ENCODE peak calls at places on chromosomes 5 and 9, in four cellular contexts. U is naive thymus-derived CD4-positive, alpha-beta T cell; K is iPS DF 6.9; Y is CD8-positive, alpha-beta T cell. J is an unnamed sample. For H3K4me1, the result is how much of the 10 kb centered on the place peaks cover.

GRCh38 chr5:159263569-159263905 is 447 bp downstream of the UBLCP1 start:
- DNase-seq in U (no peak), Y (no peak), K (no peak), J (no peak)

GRCh38 chr9:105686936-105687335 is 7.4 kb upstream of the TMEM38B start:
- DNase-seq in U (no peak), K (no peak), Y (no peak), J (no peak)

GRCh38 chr5:38780316-38780715 is 65.5 kb upstream of the OSMR start:
- DNase-seq in K (no peak), U (no peak), Y (no peak), J (no peak)

GRCh38 chr5:1181451-1182359 is 19.7 kb upstream of the SLC6A19 start:
- DNase-seq in K (no peak), U (no peak), Y (no peak), J (no peak)

GRCh38 chr9:137422668-137423000 is 328 bp downstream of the EXD3 start:
- DNase-seq in K (no peak), Y (no peak), U (no peak), J (peak)

GRCh38 chr9:101247297-101247696 is 137.5 kb downstream of the BAAT start:
- DNase-seq in U (no peak), Y (no peak), K (no peak), J (no peak)

GRCh38 chr5:141560725-141561483 is 57.9 kb downstream of the DIAPH1 start:
- DNase-seq in K (peak), U (no peak), Y (no peak), J (peak)

GRCh38 chr9:87681271-87682061 is 44.5 kb upstream of the CTSL start:
- DNase-seq in K (no peak), U (no peak), Y (no peak), J (no peak)

GRCh38 chr5:156326718-156327259 is at the start of gene SGCD:
- DNase-seq in Y (no peak), K (no peak), U (no peak), J (peak)

GRCh38 chr9:36145970-36146369 is 9.4 kb downstream of the GLIPR2 start:
- DNase-seq in U (no peak), K (no peak), Y (no peak), J (no peak)
- H3K4me1 ChIP-seq in U (half or more), K (under half), Y (half or more), J (under half)

GRCh38 chr9:35687306-35687705 is 2.4 kb downstream of the TPM2 start:
- DNase-seq in Y (no peak), K (no peak), U (no peak), J (no peak)
- H3K4me1 ChIP-seq in Y (under half), K (under half), U (under half), J (under half)

GRCh38 chr9:116193636-116194035 is 40.0 kb downstream of the PAPPA start:
- DNase-seq in K (no peak), Y (no peak), U (no peak), J (no peak)
- H3K4me1 ChIP-seq in K (under half), Y (under half), U (under half), J (under half)

GRCh38 chr9:26527931-26528330 is 364.7 kb downstream of the CAAP1 start:
- DNase-seq in K (no peak), U (no peak), Y (no peak), J (no peak)
- H3K4me1 ChIP-seq in K (under half), U (under half), Y (under half), J (under half)

GRCh38 chr9:134942421-134943119 is 24.9 kb upstream of the FCN1 start:
- DNase-seq in K (no peak), U (no peak), Y (no peak), J (no peak)

GRCh38 chr9:134944916-134945315 is 27.2 kb upstream of the FCN1 start:
- DNase-seq in Y (no peak), K (no peak), U (no peak), J (no peak)

GRCh38 chr9:134944351-134944802 is 26.7 kb upstream of the FCN1 start:
- DNase-seq in Y (no peak), K (no peak), U (no peak), J (no peak)

GRCh38 chr9:134943411-134943810 is 25.7 kb upstream of the FCN1 start:
- DNase-seq in Y (no peak), U (no peak), K (no peak), J (no peak)

DNA sequence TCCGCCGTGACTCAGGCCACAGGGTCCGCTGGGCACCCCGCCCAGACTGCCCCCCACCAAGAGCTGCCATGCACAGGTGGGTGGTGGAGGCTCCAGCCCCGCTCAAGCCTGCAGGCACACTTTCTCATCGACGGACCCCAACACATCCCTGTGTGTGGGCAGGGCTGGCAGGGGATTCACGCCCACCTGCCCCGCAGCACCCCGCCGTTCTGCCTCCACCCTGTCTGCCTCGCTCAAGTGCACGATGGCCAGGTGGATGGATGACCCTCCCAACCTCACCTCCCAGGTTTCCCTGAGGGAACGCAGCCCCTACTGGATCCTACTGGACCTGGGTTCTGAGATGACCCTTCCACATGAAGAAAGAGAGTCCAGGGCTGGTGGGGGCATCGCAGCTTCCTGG is 26.1 kb upstream of the FCN1 start:
- DNase-seq in Y (no peak), K (no peak), U (no peak), J (no peak)
- H3K4me1 ChIP-seq in Y (under half), K (under half), U (under half), J (under half)

DNA sequence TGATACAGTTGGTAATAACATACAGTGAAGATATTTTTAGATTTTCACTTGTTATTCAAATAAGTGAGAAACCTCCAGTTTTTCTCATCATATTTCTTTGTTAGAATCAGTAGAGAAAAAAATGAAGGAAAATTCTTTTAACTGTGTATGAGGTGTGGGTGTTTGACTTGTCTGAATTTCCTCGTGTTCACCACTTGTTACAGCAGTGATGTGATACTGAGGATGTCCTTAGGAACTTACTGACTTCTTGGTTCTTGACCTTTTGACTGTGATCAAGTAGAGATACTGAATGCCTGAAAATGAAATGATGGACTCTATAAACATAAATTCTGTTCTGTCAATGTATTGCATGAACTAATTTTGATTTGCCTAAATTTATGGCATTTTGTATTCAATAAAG is 10.7 kb downstream of the PBX3 start:
- DNase-seq in K (no peak), Y (no peak), U (no peak), J (no peak)
- H3K4me1 ChIP-seq in K (under half), Y (under half), U (under half), J (under half)

GRCh38 chr5:116922532-116922931 is 347.9 kb upstream of the SEMA6A start:
- DNase-seq in Y (no peak), K (no peak), U (no peak), J (no peak)

GRCh38 chr5:116923344-116923743 is 348.7 kb upstream of the SEMA6A start:
- DNase-seq in K (no peak), Y (no peak), U (no peak), J (no peak)
- H3K4me1 ChIP-seq in K (under half), Y (under half), U (under half), J (under half)

GRCh38 chr5:98929123-98929981 is 545 bp upstream of the CHD1 start:
- DNase-seq in K (peak), U (peak), Y (peak), J (peak)
- H3K4me1 ChIP-seq in K (under half), U (under half), Y (half or more), J (under half)

J was measured in SJCRH30.